ENCODE peak calls at places on chromosome X, in eight cellular contexts. One of them, this sample, is unnamed. For H3K4me1, the result is how much of the 10 kb centered on the place peaks cover.

GRCh38 chrX:70262952-70263567 is 3.1 kb upstream of the P2RY4 start:
- DNase-seq in HepG2: peak
- DNase-seq in SK-N-SH: peak
- DNase-seq in HCT116: no peak
- DNase-seq in A549: peak
- DNase-seq in GM12878: no peak
- DNase-seq in K562: peak
- DNase-seq in Panc1: peak
- DNase-seq in this sample: peak

GRCh38 chrX:40093586-40093985 is 4.2 kb downstream of the BCOR start:
- DNase-seq in Panc1: no peak
- DNase-seq in A549: no peak
- DNase-seq in GM12878: no peak
- DNase-seq in HCT116: no peak
- DNase-seq in SK-N-SH: no peak
- DNase-seq in K562: no peak
- DNase-seq in HepG2: no peak
- DNase-seq in this sample: no peak

GRCh38 chrX:116232833-116233232 is 62.3 kb downstream of the AGTR2 start:
- DNase-seq in SK-N-SH: no peak
- DNase-seq in GM12878: no peak
- DNase-seq in Panc1: no peak
- DNase-seq in A549: no peak
- DNase-seq in HepG2: no peak
- DNase-seq in HCT116: no peak
- DNase-seq in K562: no peak
- DNase-seq in this sample: no peak

GRCh38 chrX:78092296-78092695 is 11.8 kb upstream of the PGK1 start:
- DNase-seq in GM12878: peak
- DNase-seq in HCT116: peak
- DNase-seq in Panc1: no peak
- DNase-seq in K562: no peak
- DNase-seq in SK-N-SH: no peak
- DNase-seq in A549: no peak
- DNase-seq in HepG2: peak
- DNase-seq in this sample: peak

GRCh38 chrX:146934256-146934655 is 119.7 kb upstream of the CXorf51A start:
- DNase-seq in SK-N-SH: no peak
- DNase-seq in A549: no peak
- DNase-seq in HCT116: no peak
- DNase-seq in Panc1: no peak
- DNase-seq in HepG2: no peak
- DNase-seq in K562: no peak
- DNase-seq in GM12878: no peak
- DNase-seq in this sample: no peak

GRCh38 chrX:116238093-116238492 is 67.5 kb downstream of the AGTR2 start:
- DNase-seq in K562: no peak
- DNase-seq in Panc1: no peak
- DNase-seq in HepG2: no peak
- DNase-seq in GM12878: no peak
- DNase-seq in A549: no peak
- DNase-seq in HCT116: no peak
- DNase-seq in SK-N-SH: no peak
- DNase-seq in this sample: no peak

GRCh38 chrX:153924149-153924861 is 1.8 kb downstream of the ARHGAP4 start:
- DNase-seq in GM12878: no peak
- DNase-seq in HCT116: no peak
- DNase-seq in HepG2: peak
- DNase-seq in SK-N-SH: no peak
- DNase-seq in K562: no peak
- DNase-seq in Panc1: no peak
- DNase-seq in A549: peak
- DNase-seq in this sample: peak

GRCh38 chrX:30831082-30831481 is 58.0 kb downstream of the TAB3 start:
- DNase-seq in HCT116: no peak
- DNase-seq in SK-N-SH: no peak
- DNase-seq in A549: no peak
- DNase-seq in GM12878: no peak
- DNase-seq in K562: no peak
- DNase-seq in HepG2: no peak
- DNase-seq in Panc1: no peak
- DNase-seq in this sample: peak

GRCh38 chrX:4043951-4044350 is 330.5 kb upstream of the PRKX start:
- DNase-seq in Panc1: no peak
- DNase-seq in HCT116: no peak
- DNase-seq in GM12878: no peak
- DNase-seq in HepG2: no peak
- DNase-seq in K562: no peak
- DNase-seq in SK-N-SH: no peak
- DNase-seq in A549: no peak
- DNase-seq in this sample: no peak

GRCh38 chrX:137025930-137026329 is 7.9 kb downstream of the GPR101 start:
- DNase-seq in HepG2: no peak
- DNase-seq in GM12878: no peak
- DNase-seq in SK-N-SH: no peak
- DNase-seq in HCT116: no peak
- DNase-seq in A549: no peak
- DNase-seq in Panc1: no peak
- DNase-seq in K562: no peak
- DNase-seq in this sample: no peak

GRCh38 chrX:32598707-32599106 is 612.6 kb downstream of the DMD start:
- DNase-seq in SK-N-SH: no peak
- DNase-seq in GM12878: no peak
- DNase-seq in A549: no peak
- DNase-seq in HCT116: no peak
- DNase-seq in Panc1: no peak
- DNase-seq in HepG2: no peak
- DNase-seq in K562: no peak
- DNase-seq in this sample: no peak

GRCh38 chrX:109840585-109840984 is 107.5 kb upstream of the ACSL4 start:
- DNase-seq in Panc1: no peak
- DNase-seq in HepG2: peak
- DNase-seq in K562: peak
- DNase-seq in A549: peak
- DNase-seq in GM12878: no peak
- DNase-seq in SK-N-SH: no peak
- DNase-seq in HCT116: peak
- DNase-seq in this sample: no peak

GRCh38 chrX:21479695-21480280 is 105.6 kb downstream of the CNKSR2 start:
- DNase-seq in K562: no peak
- DNase-seq in GM12878: no peak
- DNase-seq in HepG2: peak
- DNase-seq in Panc1: peak
- DNase-seq in HCT116: no peak
- DNase-seq in A549: peak
- DNase-seq in SK-N-SH: peak
- DNase-seq in this sample: peak

GRCh38 chrX:111823703-111824102 is 52.3 kb upstream of the TRPC5OS start:
- DNase-seq in GM12878: no peak
- DNase-seq in K562: no peak
- DNase-seq in A549: no peak
- DNase-seq in Panc1: no peak
- DNase-seq in SK-N-SH: no peak
- DNase-seq in HCT116: no peak
- DNase-seq in HepG2: no peak
- DNase-seq in this sample: no peak

GRCh38 chrX:44344194-44344593 is 722 bp upstream of the EFHC2 start:
- DNase-seq in Panc1: no peak
- DNase-seq in HCT116: no peak
- DNase-seq in A549: no peak
- DNase-seq in K562: peak
- DNase-seq in SK-N-SH: no peak
- DNase-seq in HepG2: no peak
- DNase-seq in GM12878: no peak
- DNase-seq in this sample: peak
- TF ChIP-seq REST in Panc1: no peak
- TF ChIP-seq REST in HCT116: no peak
- TF ChIP-seq REST in A549: no peak
- TF ChIP-seq REST in K562: no peak
- TF ChIP-seq REST in SK-N-SH: no peak
- TF ChIP-seq REST in HepG2: no peak
- TF ChIP-seq REST in GM12878: no peak
- TF ChIP-seq REST in this sample: no peak

GRCh38 chrX:133555796-133556458 is 140.6 kb upstream of the GPC4 start:
- DNase-seq in GM12878: no peak
- DNase-seq in SK-N-SH: no peak
- DNase-seq in Panc1: no peak
- DNase-seq in HCT116: no peak
- DNase-seq in A549: no peak
- DNase-seq in HepG2: no peak
- DNase-seq in K562: no peak
- DNase-seq in this sample: peak

GRCh38 chrX:133559909-133560308 is 144.6 kb upstream of the GPC4 start:
- DNase-seq in Panc1: no peak
- DNase-seq in HepG2: no peak
- DNase-seq in SK-N-SH: no peak
- DNase-seq in A549: no peak
- DNase-seq in K562: no peak
- DNase-seq in HCT116: no peak
- DNase-seq in GM12878: no peak
- DNase-seq in this sample: no peak

GRCh38 chrX:133563705-133564104 is 148.4 kb upstream of the GPC4 start:
- DNase-seq in SK-N-SH: no peak
- DNase-seq in GM12878: no peak
- DNase-seq in Panc1: no peak
- DNase-seq in K562: no peak
- DNase-seq in HCT116: no peak
- DNase-seq in HepG2: no peak
- DNase-seq in A549: no peak
- DNase-seq in this sample: no peak

GRCh38 chrX:133561251-133561650 is 146.0 kb upstream of the GPC4 start:
- DNase-seq in A549: no peak
- DNase-seq in SK-N-SH: no peak
- DNase-seq in GM12878: no peak
- DNase-seq in HepG2: no peak
- DNase-seq in HCT116: no peak
- DNase-seq in K562: no peak
- DNase-seq in Panc1: no peak
- DNase-seq in this sample: no peak
- H3K4me1 ChIP-seq in A549: under half
- H3K4me1 ChIP-seq in SK-N-SH: under half
- H3K4me1 ChIP-seq in GM12878: under half
- H3K4me1 ChIP-seq in HepG2: under half
- H3K4me1 ChIP-seq in HCT116: under half
- H3K4me1 ChIP-seq in K562: under half
- H3K4me1 ChIP-seq in Panc1: under half
- H3K4me1 ChIP-seq in this sample: under half

GRCh38 chrX:23061116-23061515 is 61.4 kb downstream of the DDX53 start:
- DNase-seq in HepG2: no peak
- DNase-seq in K562: no peak
- DNase-seq in A549: no peak
- DNase-seq in HCT116: no peak
- DNase-seq in GM12878: no peak
- DNase-seq in SK-N-SH: no peak
- DNase-seq in Panc1: no peak
- DNase-seq in this sample: no peak

GRCh38 chrX:23062359-23062758 is 62.6 kb downstream of the DDX53 start:
- DNase-seq in K562: no peak
- DNase-seq in HepG2: no peak
- DNase-seq in SK-N-SH: no peak
- DNase-seq in A549: no peak
- DNase-seq in Panc1: no peak
- DNase-seq in GM12878: no peak
- DNase-seq in HCT116: no peak
- DNase-seq in this sample: no peak

GRCh38 chrX:23066588-23067281 is 67.0 kb downstream of the DDX53 start:
- DNase-seq in GM12878: no peak
- DNase-seq in HepG2: no peak
- DNase-seq in A549: no peak
- DNase-seq in HCT116: no peak
- DNase-seq in SK-N-SH: no peak
- DNase-seq in Panc1: no peak
- DNase-seq in K562: no peak
- DNase-seq in this sample: no peak
- TF ChIP-seq CTCF in GM12878: no peak
- TF ChIP-seq CTCF in HepG2: no peak
- TF ChIP-seq CTCF in A549: no peak
- TF ChIP-seq CTCF in HCT116: no peak
- TF ChIP-seq CTCF in SK-N-SH: no peak
- TF ChIP-seq CTCF in Panc1: no peak
- TF ChIP-seq CTCF in K562: no peak
- TF ChIP-seq CTCF in this sample: no peak

GRCh38 chrX:35098419-35098818 is 155.8 kb downstream of the FAM47B start:
- DNase-seq in A549: no peak
- DNase-seq in HepG2: no peak
- DNase-seq in Panc1: no peak
- DNase-seq in GM12878: no peak
- DNase-seq in K562: no peak
- DNase-seq in SK-N-SH: no peak
- DNase-seq in HCT116: no peak
- DNase-seq in this sample: no peak
- TF ChIP-seq REST in A549: no peak
- TF ChIP-seq REST in HepG2: no peak
- TF ChIP-seq REST in Panc1: no peak
- TF ChIP-seq REST in GM12878: no peak
- TF ChIP-seq REST in K562: no peak
- TF ChIP-seq REST in SK-N-SH: no peak
- TF ChIP-seq REST in HCT116: no peak
- TF ChIP-seq REST in this sample: no peak

GRCh38 chrX:105765691-105766090 is 56.6 kb upstream of the NRK start:
- DNase-seq in Panc1: no peak
- DNase-seq in K562: no peak
- DNase-seq in HCT116: no peak
- DNase-seq in SK-N-SH: no peak
- DNase-seq in A549: no peak
- DNase-seq in GM12878: no peak
- DNase-seq in HepG2: peak
- DNase-seq in this sample: peak
- H3K4me1 ChIP-seq in Panc1: under half
- H3K4me1 ChIP-seq in K562: under half
- H3K4me1 ChIP-seq in HCT116: under half
- H3K4me1 ChIP-seq in SK-N-SH: under half
- H3K4me1 ChIP-seq in A549: under half
- H3K4me1 ChIP-seq in GM12878: under half
- H3K4me1 ChIP-seq in HepG2: under half
- H3K4me1 ChIP-seq in this sample: under half

GRCh38 chrX:8010105-8010504 is 82.9 kb upstream of the PNPLA4 start:
- DNase-seq in Panc1: no peak
- DNase-seq in SK-N-SH: no peak
- DNase-seq in GM12878: no peak
- DNase-seq in HCT116: no peak
- DNase-seq in HepG2: no peak
- DNase-seq in A549: no peak
- DNase-seq in K562: peak
- DNase-seq in this sample: peak
- TF ChIP-seq CTCF in Panc1: no peak
- TF ChIP-seq CTCF in SK-N-SH: peak
- TF ChIP-seq CTCF in GM12878: peak
- TF ChIP-seq CTCF in HCT116: peak
- TF ChIP-seq CTCF in HepG2: no peak
- TF ChIP-seq CTCF in A549: no peak
- TF ChIP-seq CTCF in K562: no peak
- TF ChIP-seq CTCF in this sample: peak

DNA sequence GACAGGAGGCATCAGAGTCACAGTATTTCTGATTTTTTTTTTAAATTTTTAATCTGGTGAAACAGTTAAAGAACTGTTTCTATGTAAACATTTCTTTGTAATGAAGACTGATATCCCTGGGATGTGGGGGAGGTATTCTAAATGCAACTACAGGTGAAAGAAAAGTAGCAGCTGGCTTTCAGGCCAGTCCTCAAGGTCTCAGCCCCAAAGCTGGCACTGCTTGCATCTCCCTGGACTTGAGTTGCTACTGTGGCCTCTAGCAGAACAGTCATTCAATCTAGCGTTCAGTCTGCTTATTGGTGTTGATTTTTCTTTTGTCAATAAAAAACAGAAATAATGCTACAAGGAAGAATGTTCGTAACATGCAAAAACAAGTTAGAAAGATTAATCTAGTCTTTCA is 4.9 kb downstream of the MBNL3 start:
- DNase-seq in K562: no peak
- DNase-seq in A549: no peak
- DNase-seq in HCT116: no peak
- DNase-seq in HepG2: no peak
- DNase-seq in GM12878: no peak
- DNase-seq in Panc1: no peak
- DNase-seq in SK-N-SH: no peak
- DNase-seq in this sample: no peak
- TF ChIP-seq REST in K562: no peak
- TF ChIP-seq REST in A549: no peak
- TF ChIP-seq REST in HCT116: no peak
- TF ChIP-seq REST in HepG2: no peak
- TF ChIP-seq REST in GM12878: no peak
- TF ChIP-seq REST in Panc1: no peak
- TF ChIP-seq REST in SK-N-SH: no peak
- TF ChIP-seq REST in this sample: no peak